ENCODE peak calls at places on chromosomes 1 and 21, in seven cellular contexts. One of them, this sample, is unnamed.

GRCh38 chr1:212754715-212755114 is 36.9 kb downstream of the NSL1 start:
- DNase-seq in K562: peak; percentile 25
- DNase-seq in H1: no peak
- DNase-seq in HepG2: no peak
- DNase-seq in HCT116: no peak
- DNase-seq in SK-N-SH: peak; percentile 69
- DNase-seq in GM12878: no peak
- DNase-seq in this sample: no peak

GRCh38 chr1:160542303-160542945 is 19.4 kb upstream of the SLAMF6 start:
- DNase-seq in K562: no peak
- DNase-seq in H1: no peak
- DNase-seq in HepG2: peak; percentile 58
- DNase-seq in HCT116: no peak
- DNase-seq in SK-N-SH: no peak
- DNase-seq in GM12878: no peak
- DNase-seq in this sample: no peak

GRCh38 chr1:150928286-150928685 is 2.1 kb downstream of the SETDB1 start:
- DNase-seq in K562: no peak
- DNase-seq in H1: no peak
- DNase-seq in HepG2: no peak
- DNase-seq in HCT116: no peak
- DNase-seq in SK-N-SH: no peak
- DNase-seq in GM12878: no peak
- DNase-seq in this sample: no peak

GRCh38 chr1:42904437-42904836 is 54.2 kb downstream of the SLC2A1 start:
- DNase-seq in K562: no peak
- DNase-seq in H1: peak; percentile 19
- DNase-seq in HepG2: no peak
- DNase-seq in HCT116: no peak
- DNase-seq in SK-N-SH: no peak
- DNase-seq in GM12878: no peak
- DNase-seq in this sample: no peak

GRCh38 chr1:243391355-243391754 is 135.5 kb downstream of the SDCCAG8 start:
- DNase-seq in K562: no peak
- DNase-seq in H1: no peak
- DNase-seq in HepG2: no peak
- DNase-seq in HCT116: no peak
- DNase-seq in SK-N-SH: no peak
- DNase-seq in GM12878: no peak
- DNase-seq in this sample: no peak

GRCh38 chr1:29195875-29196274 is 14.2 kb upstream of the SRSF4 start:
- DNase-seq in K562: no peak
- DNase-seq in H1: no peak
- DNase-seq in HepG2: no peak
- DNase-seq in HCT116: no peak
- DNase-seq in SK-N-SH: no peak
- DNase-seq in GM12878: no peak
- DNase-seq in this sample: no peak

GRCh38 chr1:117312453-117313138 is 54.7 kb upstream of the MAN1A2 start:
- DNase-seq in K562: peak; percentile 51
- DNase-seq in H1: no peak
- DNase-seq in HepG2: peak; percentile 43
- DNase-seq in HCT116: peak; percentile 38
- DNase-seq in SK-N-SH: no peak
- DNase-seq in GM12878: no peak
- DNase-seq in this sample: no peak

GRCh38 chr1:156598125-156598524 is 3.2 kb downstream of the GPATCH4 start:
- DNase-seq in K562: no peak
- DNase-seq in H1: no peak
- DNase-seq in HepG2: no peak
- DNase-seq in HCT116: no peak
- DNase-seq in SK-N-SH: no peak
- DNase-seq in GM12878: no peak
- DNase-seq in this sample: no peak

GRCh38 chr21:46661211-46661625 is 25.7 kb downstream of the PRMT2 start:
- DNase-seq in K562: no peak
- DNase-seq in H1: peak; percentile 82
- DNase-seq in HepG2: no peak
- DNase-seq in HCT116: no peak
- DNase-seq in SK-N-SH: peak; percentile 89
- DNase-seq in GM12878: no peak
- DNase-seq in this sample: peak; percentile 89

GRCh38 chr1:72936151-72936740 is 653.9 kb upstream of the NEGR1 start:
- DNase-seq in K562: no peak
- DNase-seq in H1: no peak
- DNase-seq in HepG2: no peak
- DNase-seq in HCT116: no peak
- DNase-seq in SK-N-SH: no peak
- DNase-seq in GM12878: no peak
- DNase-seq in this sample: no peak

GRCh38 chr1:153968000-153968363 is 280 bp downstream of the CREB3L4 start:
- DNase-seq in K562: no peak
- DNase-seq in H1: peak; percentile 74
- DNase-seq in HepG2: no peak
- DNase-seq in HCT116: no peak
- DNase-seq in SK-N-SH: peak; percentile 29
- DNase-seq in GM12878: no peak
- DNase-seq in this sample: no peak

GRCh38 chr21:16770279-16770678 is 742.6 kb upstream of the CXADR start:
- DNase-seq in K562: no peak
- DNase-seq in H1: no peak
- DNase-seq in HepG2: no peak
- DNase-seq in HCT116: no peak
- DNase-seq in SK-N-SH: no peak
- DNase-seq in GM12878: no peak
- DNase-seq in this sample: no peak

GRCh38 chr1:2093055-2093454 is 42.8 kb downstream of the PRKCZ start:
- DNase-seq in K562: no peak
- DNase-seq in H1: no peak
- DNase-seq in HepG2: no peak
- DNase-seq in HCT116: no peak
- DNase-seq in SK-N-SH: no peak
- DNase-seq in GM12878: no peak
- DNase-seq in this sample: no peak

GRCh38 chr1:23010734-23011449 is 4.8 kb downstream of the TEX46 start:
- DNase-seq in K562: no peak
- DNase-seq in H1: no peak
- DNase-seq in HepG2: no peak
- DNase-seq in HCT116: peak; percentile 49
- DNase-seq in SK-N-SH: no peak
- DNase-seq in GM12878: no peak
- DNase-seq in this sample: no peak

GRCh38 chr1:185775505-185775904 is 41.3 kb downstream of the HMCN1 start:
- DNase-seq in K562: no peak
- DNase-seq in H1: no peak
- DNase-seq in HepG2: no peak
- DNase-seq in HCT116: no peak
- DNase-seq in SK-N-SH: no peak
- DNase-seq in GM12878: no peak
- DNase-seq in this sample: peak; percentile 11

GRCh38 chr21:42646076-42646825 is 7.2 kb upstream of the PDE9A start:
- DNase-seq in K562: no peak
- DNase-seq in H1: no peak
- DNase-seq in HepG2: no peak
- DNase-seq in HCT116: no peak
- DNase-seq in SK-N-SH: no peak
- DNase-seq in GM12878: no peak
- DNase-seq in this sample: no peak

GRCh38 chr21:21845901-21846396 is 847.7 kb downstream of the NCAM2 start:
- DNase-seq in K562: no peak
- DNase-seq in H1: no peak
- DNase-seq in HepG2: no peak
- DNase-seq in HCT116: no peak
- DNase-seq in SK-N-SH: no peak
- DNase-seq in GM12878: no peak
- DNase-seq in this sample: no peak

GRCh38 chr1:244749230-244750016 is 86.0 kb upstream of the COX20 start:
- DNase-seq in K562: no peak
- DNase-seq in H1: no peak
- DNase-seq in HepG2: no peak
- DNase-seq in HCT116: no peak
- DNase-seq in SK-N-SH: no peak
- DNase-seq in GM12878: no peak
- DNase-seq in this sample: no peak

GRCh38 chr1:65105596-65105995 is 42.4 kb upstream of the AK4 start:
- DNase-seq in K562: no peak
- DNase-seq in H1: no peak
- DNase-seq in HepG2: no peak
- DNase-seq in HCT116: no peak
- DNase-seq in SK-N-SH: no peak
- DNase-seq in GM12878: no peak
- DNase-seq in this sample: no peak

GRCh38 chr1:168287237-168287664 is 6.6 kb downstream of the TBX19 start:
- DNase-seq in K562: peak; percentile 70
- DNase-seq in H1: no peak
- DNase-seq in HepG2: no peak
- DNase-seq in HCT116: no peak
- DNase-seq in SK-N-SH: no peak
- DNase-seq in GM12878: no peak
- DNase-seq in this sample: no peak

GRCh38 chr1:201536542-201536941 is 2.4 kb upstream of the NAV1 start:
- DNase-seq in K562: peak; percentile 8
- DNase-seq in H1: no peak
- DNase-seq in HepG2: no peak
- DNase-seq in HCT116: peak; percentile 35
- DNase-seq in SK-N-SH: no peak
- DNase-seq in GM12878: no peak
- DNase-seq in this sample: no peak

GRCh38 chr1:7069888-7070287 is 284.6 kb downstream of the CAMTA1 start:
- DNase-seq in K562: no peak
- DNase-seq in H1: peak; percentile 70
- DNase-seq in HepG2: no peak
- DNase-seq in HCT116: no peak
- DNase-seq in SK-N-SH: peak; percentile 63
- DNase-seq in GM12878: no peak
- DNase-seq in this sample: no peak

GRCh38 chr1:154998818-154999650 is 3.6 kb upstream of the ZBTB7B start:
- DNase-seq in K562: peak; percentile 75
- DNase-seq in H1: peak; percentile 89
- DNase-seq in HepG2: no peak
- DNase-seq in HCT116: peak; percentile 79
- DNase-seq in SK-N-SH: peak; percentile 78
- DNase-seq in GM12878: peak; percentile 58
- DNase-seq in this sample: peak; percentile 93

GRCh38 chr21:45982256-45982757 is 737 bp downstream of the COL6A1 start:
- DNase-seq in K562: no peak
- DNase-seq in H1: peak; percentile 62
- DNase-seq in HepG2: no peak
- DNase-seq in HCT116: no peak
- DNase-seq in SK-N-SH: peak; percentile 71
- DNase-seq in GM12878: no peak
- DNase-seq in this sample: no peak

GRCh38 chr1:27773732-27774445 is 870 bp downstream of the STX12 start:
- DNase-seq in K562: no peak
- DNase-seq in H1: no peak
- DNase-seq in HepG2: no peak
- DNase-seq in HCT116: no peak
- DNase-seq in SK-N-SH: no peak
- DNase-seq in GM12878: no peak
- DNase-seq in this sample: no peak

GRCh38 chr1:109821221-109821669 is 57.5 kb upstream of the EPS8L3 start:
- DNase-seq in K562: peak; percentile 40
- DNase-seq in H1: no peak
- DNase-seq in HepG2: no peak
- DNase-seq in HCT116: no peak
- DNase-seq in SK-N-SH: no peak
- DNase-seq in GM12878: no peak
- DNase-seq in this sample: no peak

GRCh38 chr21:39182484-39183271 is 573 bp downstream of the PSMG1 start:
- DNase-seq in K562: no peak
- DNase-seq in H1: no peak
- DNase-seq in HepG2: no peak
- DNase-seq in HCT116: no peak
- DNase-seq in SK-N-SH: no peak
- DNase-seq in GM12878: no peak
- DNase-seq in this sample: no peak
- TF ChIP-seq YY1 in K562: no peak
- TF ChIP-seq YY1 in H1: no peak
- TF ChIP-seq YY1 in HepG2: no peak
- TF ChIP-seq YY1 in HCT116: no peak
- TF ChIP-seq YY1 in SK-N-SH: no peak
- TF ChIP-seq YY1 in GM12878: no peak
- TF ChIP-seq YY1 in this sample: no peak

GRCh38 chr1:56881417-56881816 is 26.8 kb downstream of the C8A start:
- DNase-seq in K562: no peak
- DNase-seq in H1: no peak
- DNase-seq in HepG2: no peak
- DNase-seq in HCT116: no peak
- DNase-seq in SK-N-SH: no peak
- DNase-seq in GM12878: no peak
- DNase-seq in this sample: no peak
- TF ChIP-seq YY1 in K562: no peak
- TF ChIP-seq YY1 in H1: no peak
- TF ChIP-seq YY1 in HepG2: no peak
- TF ChIP-seq YY1 in HCT116: no peak
- TF ChIP-seq YY1 in SK-N-SH: no peak
- TF ChIP-seq YY1 in GM12878: no peak
- TF ChIP-seq YY1 in this sample: no peak

GRCh38 chr1:61230523-61230922 is 148.2 kb downstream of the NFIA start:
- DNase-seq in K562: no peak
- DNase-seq in H1: no peak
- DNase-seq in HepG2: peak; percentile 81
- DNase-seq in HCT116: no peak
- DNase-seq in SK-N-SH: no peak
- DNase-seq in GM12878: no peak
- DNase-seq in this sample: no peak

GRCh38 chr1:61225478-61225877 is 143.1 kb downstream of the NFIA start:
- DNase-seq in K562: no peak
- DNase-seq in H1: no peak
- DNase-seq in HepG2: no peak
- DNase-seq in HCT116: no peak
- DNase-seq in SK-N-SH: no peak
- DNase-seq in GM12878: no peak
- DNase-seq in this sample: no peak

GRCh38 chr1:61227857-61228557 is 145.6 kb downstream of the NFIA start:
- DNase-seq in K562: no peak
- DNase-seq in H1: no peak
- DNase-seq in HepG2: no peak
- DNase-seq in HCT116: no peak
- DNase-seq in SK-N-SH: peak; percentile 27
- DNase-seq in GM12878: no peak
- DNase-seq in this sample: no peak

GRCh38 chr1:61224609-61225008 is 142.2 kb downstream of the NFIA start:
- DNase-seq in K562: no peak
- DNase-seq in H1: no peak
- DNase-seq in HepG2: no peak
- DNase-seq in HCT116: no peak
- DNase-seq in SK-N-SH: no peak
- DNase-seq in GM12878: no peak
- DNase-seq in this sample: no peak

GRCh38 chr1:61226791-61227567 is 144.6 kb downstream of the NFIA start:
- DNase-seq in K562: no peak
- DNase-seq in H1: no peak
- DNase-seq in HepG2: no peak
- DNase-seq in HCT116: no peak
- DNase-seq in SK-N-SH: peak; percentile 44
- DNase-seq in GM12878: no peak
- DNase-seq in this sample: no peak
- TF ChIP-seq YY1 in K562: peak; percentile 24
- TF ChIP-seq YY1 in H1: no peak
- TF ChIP-seq YY1 in HepG2: no peak
- TF ChIP-seq YY1 in HCT116: no peak
- TF ChIP-seq YY1 in SK-N-SH: no peak
- TF ChIP-seq YY1 in GM12878: no peak
- TF ChIP-seq YY1 in this sample: no peak

GRCh38 chr21:36747114-36747814 is 48.3 kb downstream of the SIM2 start:
- DNase-seq in K562: peak; percentile 49
- DNase-seq in H1: no peak
- DNase-seq in HepG2: no peak
- DNase-seq in HCT116: no peak
- DNase-seq in SK-N-SH: no peak
- DNase-seq in GM12878: no peak
- DNase-seq in this sample: no peak
- TF ChIP-seq YY1 in K562: no peak
- TF ChIP-seq YY1 in H1: no peak
- TF ChIP-seq YY1 in HepG2: no peak
- TF ChIP-seq YY1 in HCT116: no peak
- TF ChIP-seq YY1 in SK-N-SH: no peak
- TF ChIP-seq YY1 in GM12878: no peak
- TF ChIP-seq YY1 in this sample: no peak